ENCODE peak calls at places on chromosome X, in four cellular contexts. W is ovary, A is SK-N-DZ, O is ureter. Z is an unnamed sample.

GRCh38 chrX:47563801-47564315 is 2.9 kb downstream of the ARAF start:
- DNase-seq in A (no peak), O (no peak), W (no peak), Z (no peak)

GRCh38 chrX:136907626-136908025 is 27.1 kb upstream of the RBMX start:
- DNase-seq in A (no peak), O (no peak), W (no peak), Z (peak)

GRCh38 chrX:53440631-53441517 is 6.7 kb upstream of the HSD17B10 start:
- DNase-seq in A (no peak), W (peak), O (peak), Z (peak)

GRCh38 chrX:133923113-133923512 is 62.3 kb downstream of the GPC3 start:
- DNase-seq in W (no peak), O (no peak), A (no peak), Z (no peak)

GRCh38 chrX:41711021-41711667 is 12.8 kb upstream of the GPR82 start:
- DNase-seq in O (no peak), W (no peak), A (no peak), Z (no peak)

GRCh38 chrX:6244666-6245065 is 16.0 kb upstream of the NLGN4X start:
- DNase-seq in W (no peak), O (no peak), A (no peak), Z (no peak)

GRCh38 chrX:115561605-115562491 is 874 bp downstream of the PLS3 start:
- DNase-seq in O (peak), A (peak), W (peak), Z (peak)

GRCh38 chrX:39162322-39162721 is 361.1 kb downstream of the MID1IP1 start:
- DNase-seq in W (peak), A (no peak), O (no peak), Z (no peak)

GRCh38 chrX:129654652-129655546 is at the start of gene APLN:
- DNase-seq in W (peak), O (peak), A (no peak), Z (peak)

GRCh38 chrX:11791090-11791489 is 33.1 kb downstream of the MSL3 start:
- DNase-seq in A (peak), O (no peak), W (no peak), Z (no peak)

GRCh38 chrX:109535578-109535977 is 1.1 kb upstream of the NXT2 start:
- DNase-seq in O (no peak), A (no peak), W (no peak), Z (no peak)

GRCh38 chrX:152913915-152914314 is 16.0 kb downstream of the ZNF185 start:
- DNase-seq in W (no peak), O (no peak), A (no peak), Z (no peak)

GRCh38 chrX:136214551-136214950 is 36.6 kb downstream of the MAP7D3 start:
- DNase-seq in A (no peak), W (no peak), O (no peak), Z (no peak)

GRCh38 chrX:120672389-120672788 is 42.5 kb upstream of the C1GALT1C1 start:
- DNase-seq in W (peak), O (peak), A (no peak), Z (peak)

GRCh38 chrX:48864210-48864609 is 28.8 kb upstream of the PCSK1N start:
- DNase-seq in O (no peak), W (no peak), A (no peak), Z (no peak)

GRCh38 chrX:12570859-12571501 is 220.2 kb upstream of the PRPS2 start:
- DNase-seq in A (no peak), W (no peak), O (no peak), Z (no peak)

GRCh38 chrX:57453901-57454300 is 137.9 kb upstream of the ZXDB start:
- DNase-seq in O (no peak), W (no peak), A (peak), Z (no peak)

GRCh38 chrX:43559643-43560042 is 96.5 kb upstream of the MAOA start:
- DNase-seq in O (no peak), A (peak), W (peak), Z (peak)

GRCh38 chrX:148380614-148381561 is 119.5 kb upstream of the AFF2 start:
- DNase-seq in W (no peak), O (no peak), A (no peak), Z (no peak)

GRCh38 chrX:45894864-45895645 is 650.2 kb downstream of the ZNF674 start:
- DNase-seq in W (no peak), A (no peak), O (no peak), Z (no peak)

GRCh38 chrX:115679460-115679859 is 118.5 kb downstream of the PLS3 start:
- DNase-seq in O (no peak), A (peak), W (no peak), Z (no peak)

GRCh38 chrX:16188687-16189086 is 21.4 kb downstream of the MAGEB17 start:
- DNase-seq in O (no peak), W (no peak), A (no peak), Z (no peak)

GRCh38 chrX:78747471-78747870 is at the start of gene LPAR4:
- DNase-seq in W (peak), A (no peak), O (no peak), Z (no peak)

GRCh38 chrX:32116047-32116446 is 1044.2 kb upstream of the FTHL17 start:
- DNase-seq in W (no peak), A (no peak), O (no peak), Z (no peak)

GRCh38 chrX:27555514-27555913 is 34.6 kb upstream of the DCAF8L2 start:
- DNase-seq in A (peak), W (no peak), O (no peak), Z (no peak)

GRCh38 chrX:97806238-97806637 is 922.5 kb downstream of the RPA4 start:
- DNase-seq in O (no peak), A (no peak), W (no peak), Z (no peak)

GRCh38 chrX:70592091-70592490 is 147.5 kb downstream of the DLG3 start:
- DNase-seq in O (no peak), A (no peak), W (no peak), Z (no peak)

GRCh38 chrX:112677167-112677566 is 2.6 kb downstream of the LHFPL1 start:
- DNase-seq in W (no peak), A (no peak), O (no peak), Z (no peak)